ENCODE peak calls at places on chromosomes 2 and 18, in four cellular contexts. P is adrenal gland, C is fibroblast of lung, Y is small intestine. A is an unnamed sample.

GRCh38 chr18:39938678-39939077 is 2016.4 kb upstream of the PIK3C3 start:
- DNase-seq in P (no peak), C (peak), Y (no peak), A (no peak)

GRCh38 chr2:31531101-31531500 is 49.6 kb downstream of the SRD5A2 start:
- DNase-seq in P (no peak), C (no peak), Y (no peak), A (no peak)

GRCh38 chr2:72116081-72116533 is 31.6 kb downstream of the CYP26B1 start:
- DNase-seq in P (no peak), C (no peak), Y (no peak), A (no peak)

GRCh38 chr2:59425292-59425691 is 1128.2 kb downstream of the BCL11A start:
- DNase-seq in P (no peak), C (no peak), Y (no peak), A (no peak)

GRCh38 chr18:69401475-69402218 is 959 bp downstream of the DOK6 start:
- DNase-seq in P (no peak), C (peak), Y (no peak), A (peak)

GRCh38 chr2:132632000-132632649 is 37.9 kb downstream of the LYPD1 start:
- DNase-seq in P (no peak), C (no peak), Y (peak), A (peak)

GRCh38 chr2:55581435-55581834 is 36.0 kb downstream of the PPP4R3B start:
- DNase-seq in P (no peak), C (no peak), Y (peak), A (no peak)

GRCh38 chr18:41395695-41396094 is 559.3 kb upstream of the PIK3C3 start:
- DNase-seq in P (no peak), C (no peak), Y (no peak), A (peak)

GRCh38 chr18:49588971-49589370 is 27.1 kb downstream of the LIPG start:
- DNase-seq in P (no peak), C (no peak), Y (no peak), A (no peak)

GRCh38 chr18:36401462-36401861 is 103.9 kb downstream of the FHOD3 start:
- DNase-seq in P (no peak), C (no peak), Y (no peak), A (no peak)

GRCh38 chr2:43158259-43158880 is 68.0 kb downstream of the ZFP36L2 start:
- DNase-seq in P (no peak), C (peak), Y (peak), A (peak)

GRCh38 chr2:71603311-71603794 is 150.0 kb downstream of the DYSF start:
- DNase-seq in P (no peak), C (no peak), Y (no peak), A (no peak)

GRCh38 chr2:81894451-81894990 is 1590.0 kb upstream of the LRRTM1 start:
- DNase-seq in P (no peak), C (peak), Y (no peak), A (peak)

GRCh38 chr2:111623380-111623779 is 260.6 kb downstream of the ANAPC1 start:
- DNase-seq in P (no peak), C (no peak), Y (no peak), A (no peak)

GRCh38 chr2:207777124-207777523 is 7.4 kb upstream of the FZD5 start:
- DNase-seq in P (no peak), C (no peak), Y (no peak), A (no peak)

GRCh38 chr2:201806442-201806841 is at the start of gene CDK15:
- DNase-seq in P (no peak), C (peak), Y (peak), A (peak)

GRCh38 chr2:15868186-15868585 is 72.2 kb upstream of the MYCN start:
- DNase-seq in P (no peak), C (no peak), Y (no peak), A (no peak)

GRCh38 chr2:26011990-26012856 is 21.7 kb upstream of the RAB10 start:
- DNase-seq in P (peak), C (peak), Y (peak), A (peak)

GRCh38 chr2:219331560-219332213 is 857 bp downstream of the RESP18 start:
- DNase-seq in P (peak), C (peak), Y (peak), A (peak)

GRCh38 chr2:168210898-168211570 is 36.4 kb downstream of the STK39 start:
- DNase-seq in P (no peak), C (peak), Y (peak), A (peak)

GRCh38 chr18:59231877-59232276 is 11.9 kb downstream of the GRP start:
- DNase-seq in P (no peak), C (no peak), Y (no peak), A (no peak)

GRCh38 chr2:44753552-44754285 is 187.8 kb upstream of the SIX3 start:
- DNase-seq in P (no peak), C (peak), Y (peak), A (no peak)

GRCh38 chr18:31793531-31793930 is 32.9 kb upstream of the SLC25A52 start:
- DNase-seq in P (no peak), C (no peak), Y (no peak), A (no peak)

GRCh38 chr18:39167990-39168389 is 1602.4 kb upstream of the CELF4 start:
- DNase-seq in P (no peak), C (no peak), Y (no peak), A (no peak)

GRCh38 chr2:25373269-25373981 is 31.7 kb upstream of the DNMT3A start:
- DNase-seq in P (peak), C (no peak), Y (peak), A (no peak)

GRCh38 chr2:1721706-1722483 is 22.4 kb downstream of the PXDN start:
- DNase-seq in P (no peak), C (peak), Y (no peak), A (no peak)

GRCh38 chr2:181846359-181846758 is 45.2 kb upstream of the ITPRID2 start:
- DNase-seq in P (no peak), C (no peak), Y (no peak), A (no peak)

GRCh38 chr2:240202616-240203015 is 62.2 kb upstream of the OTOS start:
- DNase-seq in P (no peak), C (no peak), Y (no peak), A (no peak)

GRCh38 chr2:161842751-161843433 is 218.7 kb downstream of the SLC4A10 start:
- DNase-seq in P (no peak), C (peak), Y (no peak), A (no peak)

GRCh38 chr2:19677825-19678518 is 223.8 kb downstream of the TTC32 start:
- DNase-seq in P (peak), C (peak), Y (no peak), A (no peak)

GRCh38 chr2:101356486-101356885 is 30.8 kb downstream of the CREG2 start:
- DNase-seq in P (no peak), C (peak), Y (no peak), A (no peak)

GRCh38 chr2:130967020-130967495 is 126.2 kb downstream of the FAM168B start:
- DNase-seq in P (no peak), C (no peak), Y (no peak), A (no peak)

GRCh38 chr2:157849591-157849990 is 26.5 kb downstream of the ACVR1 start:
- DNase-seq in P (no peak), C (no peak), Y (no peak), A (no peak)

GRCh38 chr2:151544449-151544848 is 134.7 kb downstream of the RIF1 start:
- DNase-seq in P (no peak), C (no peak), Y (no peak), A (no peak)

GRCh38 chr2:236889081-236889780 is 196.5 kb upstream of the COPS8 start:
- DNase-seq in P (no peak), C (no peak), Y (peak), A (no peak)

GRCh38 chr2:224894356-224894755 is 147.9 kb downstream of the DOCK10 start:
- DNase-seq in P (no peak), C (no peak), Y (peak), A (no peak)

GRCh38 chr2:28639836-28640235 is 111.8 kb upstream of the PPP1CB start:
- DNase-seq in P (no peak), C (no peak), Y (peak), A (peak)

GRCh38 chr2:10079931-10080535 is at the start of gene CYS1:
- DNase-seq in P (no peak), C (no peak), Y (no peak), A (peak)
- H3K4me3 ChIP-seq in P (no peak), C (peak), Y (peak), A (peak)

GRCh38 chr2:241560181-241560882 is 1.8 kb downstream of the BOK start:
- DNase-seq in P (no peak), C (no peak), Y (no peak), A (no peak)
- H3K4me3 ChIP-seq in P (no peak), C (peak), Y (no peak), A (no peak)

GRCh38 chr18:22914633-22915032 is 18.5 kb upstream of the RBBP8 start:
- DNase-seq in P (no peak), C (no peak), Y (peak), A (no peak)
- H3K4me3 ChIP-seq in P (no peak), C (no peak), Y (no peak), A (no peak)

GRCh38 chr2:238255146-238255545 is 15.3 kb upstream of the HES6 start:
- DNase-seq in P (no peak), C (no peak), Y (no peak), A (no peak)
- H3K4me3 ChIP-seq in P (no peak), C (no peak), Y (no peak), A (no peak)

DNA sequence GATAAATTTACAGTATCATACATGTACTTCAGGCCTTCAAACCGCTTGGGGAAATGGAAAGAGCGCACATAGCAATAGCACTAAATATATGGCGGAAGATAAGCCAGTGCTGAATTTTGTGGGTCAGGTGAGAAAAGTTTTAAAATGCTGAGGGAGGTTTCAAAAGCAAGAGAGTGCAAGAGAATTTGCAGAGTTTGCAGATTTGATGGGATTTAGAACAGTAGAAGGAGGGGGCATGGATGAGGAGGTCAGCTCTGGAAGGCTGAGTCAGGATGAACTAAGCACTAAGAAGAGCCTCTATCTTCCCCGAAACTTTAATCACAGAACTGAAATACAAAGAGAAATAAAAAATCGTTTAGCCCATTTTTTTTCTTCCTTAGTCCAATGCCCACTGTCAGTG is 145.9 kb downstream of the DLGAP1 start:
- DNase-seq in P (no peak), C (no peak), Y (no peak), A (no peak)
- H3K4me3 ChIP-seq in P (no peak), C (no peak), Y (no peak), A (no peak)

GRCh38 chr2:215143458-215143857 is 5.0 kb upstream of the ABCA12 start:
- DNase-seq in P (no peak), C (no peak), Y (no peak), A (no peak)
- H3K4me3 ChIP-seq in P (no peak), C (no peak), Y (no peak), A (no peak)

A was measured in hepatocyte.